ENCODE peak calls at places on chromosomes 12 and 14, in eight cellular contexts. One of them, this sample, is unnamed.
A peak's percentile ranks its signal among the peaks of the same experiment; 100 is the strongest.

GRCh38 chr14:76863724-76864407 is 37.7 kb downstream of the LRRC74A start:
- DNase-seq in retinal pigment epithelial cell: no peak
- DNase-seq in hypothalamus: no peak
- DNase-seq in posterior cingulate gyrus: no peak
- DNase-seq in cardiac muscle cell: peak; percentile 34
- DNase-seq in ureter: no peak
- DNase-seq in ovary: no peak
- DNase-seq in Ammon's horn: peak; percentile 60
- DNase-seq in this sample: no peak

GRCh38 chr12:4779749-4780148 is 59.5 kb downstream of the GALNT8 start:
- DNase-seq in cardiac muscle cell: no peak
- DNase-seq in hypothalamus: no peak
- DNase-seq in retinal pigment epithelial cell: no peak
- DNase-seq in Ammon's horn: no peak
- DNase-seq in ureter: no peak
- DNase-seq in ovary: no peak
- DNase-seq in posterior cingulate gyrus: no peak
- DNase-seq in this sample: no peak

GRCh38 chr12:78120866-78121590 is 290.3 kb downstream of the NAV3 start:
- DNase-seq in hypothalamus: no peak
- DNase-seq in ovary: no peak
- DNase-seq in posterior cingulate gyrus: no peak
- DNase-seq in ureter: no peak
- DNase-seq in retinal pigment epithelial cell: peak; percentile 7
- DNase-seq in cardiac muscle cell: peak; percentile 72
- DNase-seq in Ammon's horn: peak; percentile 47
- DNase-seq in this sample: no peak

GRCh38 chr14:72679106-72679505 is 214.8 kb downstream of the DPF3 start:
- DNase-seq in posterior cingulate gyrus: peak; percentile 10
- DNase-seq in hypothalamus: peak; percentile 28
- DNase-seq in cardiac muscle cell: peak; percentile 46
- DNase-seq in Ammon's horn: peak; percentile 51
- DNase-seq in retinal pigment epithelial cell: no peak
- DNase-seq in ovary: no peak
- DNase-seq in ureter: no peak
- DNase-seq in this sample: no peak

GRCh38 chr12:52284562-52285171 is 6.7 kb downstream of the KRT81 start:
- DNase-seq in hypothalamus: no peak
- DNase-seq in retinal pigment epithelial cell: no peak
- DNase-seq in Ammon's horn: no peak
- DNase-seq in ovary: no peak
- DNase-seq in cardiac muscle cell: no peak
- DNase-seq in ureter: peak; percentile 23
- DNase-seq in posterior cingulate gyrus: no peak
- DNase-seq in this sample: no peak

GRCh38 chr14:89351958-89352404 is 65.1 kb downstream of the FOXN3 start:
- DNase-seq in ureter: no peak
- DNase-seq in hypothalamus: no peak
- DNase-seq in posterior cingulate gyrus: no peak
- DNase-seq in ovary: no peak
- DNase-seq in retinal pigment epithelial cell: no peak
- DNase-seq in cardiac muscle cell: no peak
- DNase-seq in Ammon's horn: no peak
- DNase-seq in this sample: no peak

GRCh38 chr14:50031534-50032313 is 84.6 kb downstream of the VCPKMT start:
- DNase-seq in cardiac muscle cell: no peak
- DNase-seq in posterior cingulate gyrus: no peak
- DNase-seq in ovary: no peak
- DNase-seq in hypothalamus: no peak
- DNase-seq in ureter: no peak
- DNase-seq in retinal pigment epithelial cell: no peak
- DNase-seq in Ammon's horn: no peak
- DNase-seq in this sample: no peak

GRCh38 chr12:52628841-52629240 is 10.5 kb upstream of the KRT73 start:
- DNase-seq in posterior cingulate gyrus: no peak
- DNase-seq in ovary: no peak
- DNase-seq in ureter: peak; percentile 38
- DNase-seq in cardiac muscle cell: no peak
- DNase-seq in hypothalamus: no peak
- DNase-seq in retinal pigment epithelial cell: no peak
- DNase-seq in Ammon's horn: no peak
- DNase-seq in this sample: peak; percentile 6

GRCh38 chr12:55697686-55698085 is 10.0 kb downstream of the ITGA7 start:
- DNase-seq in retinal pigment epithelial cell: no peak
- DNase-seq in Ammon's horn: no peak
- DNase-seq in ovary: no peak
- DNase-seq in hypothalamus: no peak
- DNase-seq in ureter: no peak
- DNase-seq in cardiac muscle cell: no peak
- DNase-seq in posterior cingulate gyrus: no peak
- DNase-seq in this sample: no peak

GRCh38 chr12:59486827-59487226 is 109.0 kb upstream of the SLC16A7 start:
- DNase-seq in cardiac muscle cell: no peak
- DNase-seq in ovary: no peak
- DNase-seq in hypothalamus: no peak
- DNase-seq in ureter: no peak
- DNase-seq in Ammon's horn: no peak
- DNase-seq in retinal pigment epithelial cell: no peak
- DNase-seq in posterior cingulate gyrus: no peak
- DNase-seq in this sample: no peak

GRCh38 chr14:60642790-60643397 is 6.4 kb downstream of the SIX1 start:
- DNase-seq in ureter: no peak
- DNase-seq in hypothalamus: no peak
- DNase-seq in posterior cingulate gyrus: no peak
- DNase-seq in ovary: no peak
- DNase-seq in cardiac muscle cell: no peak
- DNase-seq in retinal pigment epithelial cell: no peak
- DNase-seq in Ammon's horn: no peak
- DNase-seq in this sample: no peak

GRCh38 chr12:121087467-121088207 is 45.0 kb upstream of the P2RX7 start:
- DNase-seq in cardiac muscle cell: no peak
- DNase-seq in ureter: no peak
- DNase-seq in ovary: no peak
- DNase-seq in posterior cingulate gyrus: no peak
- DNase-seq in Ammon's horn: no peak
- DNase-seq in retinal pigment epithelial cell: no peak
- DNase-seq in hypothalamus: no peak
- DNase-seq in this sample: no peak

GRCh38 chr14:36518586-36519430 is 1.2 kb downstream of the NKX2-1 start:
- DNase-seq in posterior cingulate gyrus: no peak
- DNase-seq in retinal pigment epithelial cell: no peak
- DNase-seq in hypothalamus: no peak
- DNase-seq in Ammon's horn: no peak
- DNase-seq in ureter: no peak
- DNase-seq in cardiac muscle cell: no peak
- DNase-seq in ovary: no peak
- DNase-seq in this sample: peak; percentile 57

GRCh38 chr12:59164991-59165718 is 244.9 kb upstream of the LRIG3 start:
- DNase-seq in hypothalamus: no peak
- DNase-seq in ureter: no peak
- DNase-seq in Ammon's horn: peak; percentile 8
- DNase-seq in retinal pigment epithelial cell: no peak
- DNase-seq in posterior cingulate gyrus: no peak
- DNase-seq in ovary: no peak
- DNase-seq in cardiac muscle cell: peak; percentile 67
- DNase-seq in this sample: no peak

GRCh38 chr14:22980672-22981089 is 1.7 kb downstream of the AJUBA start:
- DNase-seq in Ammon's horn: no peak
- DNase-seq in ovary: peak; percentile 65
- DNase-seq in hypothalamus: no peak
- DNase-seq in ureter: peak; percentile 58
- DNase-seq in posterior cingulate gyrus: no peak
- DNase-seq in cardiac muscle cell: peak; percentile 60
- DNase-seq in retinal pigment epithelial cell: no peak
- DNase-seq in this sample: peak; percentile 44

GRCh38 chr12:28582687-28583376 is 392.6 kb downstream of the CCDC91 start:
- DNase-seq in ureter: no peak
- DNase-seq in Ammon's horn: no peak
- DNase-seq in retinal pigment epithelial cell: no peak
- DNase-seq in posterior cingulate gyrus: no peak
- DNase-seq in ovary: no peak
- DNase-seq in hypothalamus: no peak
- DNase-seq in cardiac muscle cell: no peak
- DNase-seq in this sample: no peak

GRCh38 chr12:124273630-124274029 is 21.3 kb upstream of the RFLNA start:
- DNase-seq in cardiac muscle cell: peak; percentile 45
- DNase-seq in retinal pigment epithelial cell: peak; percentile 17
- DNase-seq in ureter: no peak
- DNase-seq in Ammon's horn: no peak
- DNase-seq in posterior cingulate gyrus: no peak
- DNase-seq in hypothalamus: no peak
- DNase-seq in ovary: no peak
- DNase-seq in this sample: no peak

This sample was measured in D341Med.